ENCODE peak calls at places on chromosomes 13 and 19, in ten cellular contexts. J is tibial nerve, Z is ovary, K is heart left ventricle, S is breast epithelium, N is A549, W is transverse colon, B is thyroid gland, I is Peyer's patch, Y is prostate gland. V is an unnamed sample. For H3K4me1, the result is how much of the 10 kb centered on the place peaks cover.

GRCh38 chr19:28281676-28282075 is 931.3 kb downstream of the UQCRFS1 start:
- DNase-seq in K (no peak), I (no peak), S (no peak), Z (no peak), B (no peak), Y (no peak), N (no peak), J (no peak), W (no peak), V (no peak)

GRCh38 chr13:49374585-49375290 is 69.1 kb downstream of the CAB39L start:
- DNase-seq in Z (no peak), K (no peak), Y (no peak), I (no peak), N (peak), W (no peak), J (no peak), B (no peak), S (no peak), V (no peak)

GRCh38 chr19:52494518-52494917 is 33.0 kb upstream of the ZNF808 start:
- DNase-seq in J (no peak), N (no peak), I (no peak), S (no peak), Z (no peak), W (no peak), K (no peak), B (no peak), Y (no peak), V (no peak)

GRCh38 chr13:49053215-49053614 is 77.5 kb downstream of the FNDC3A start:
- DNase-seq in J (no peak), Z (no peak), S (no peak), Y (no peak), B (no peak), N (no peak), W (no peak), K (no peak), I (no peak), V (no peak)

GRCh38 chr13:110929104-110929777 is 14.4 kb upstream of the ANKRD10 start:
- DNase-seq in I (no peak), K (no peak), Z (no peak), N (no peak), Y (no peak), W (no peak), J (no peak), B (no peak), S (no peak), V (no peak)

GRCh38 chr13:49265822-49266221 is 18.1 kb downstream of the CDADC1 start:
- DNase-seq in Y (no peak), Z (no peak), N (no peak), K (no peak), I (no peak), S (no peak), B (no peak), W (no peak), J (no peak), V (no peak)

GRCh38 chr13:66405908-66406802 is 824.0 kb downstream of the PCDH9 start:
- DNase-seq in I (no peak), S (no peak), B (no peak), W (no peak), K (no peak), Z (no peak), Y (peak), J (no peak), N (no peak), V (no peak)

GRCh38 chr13:73040968-73041580 is 17.7 kb upstream of the KLF5 start:
- DNase-seq in N (peak), B (no peak), Z (no peak), Y (no peak), K (no peak), S (no peak), I (no peak), J (no peak), W (peak), V (no peak)

GRCh38 chr19:15595069-15595468 is 19.9 kb upstream of the CYP4F8 start:
- DNase-seq in Z (no peak), B (no peak), J (no peak), N (no peak), Y (peak), I (no peak), S (no peak), K (no peak), W (no peak), V (no peak)

GRCh38 chr19:12649941-12650340 is 16.6 kb downstream of the MAN2B1 start:
- DNase-seq in S (no peak), N (no peak), J (no peak), Z (no peak), I (no peak), Y (no peak), W (no peak), K (no peak), B (no peak), V (no peak)

GRCh38 chr19:10817291-10818038 is 18.5 kb downstream of the TMED1 start:
- DNase-seq in N (no peak), Y (no peak), S (no peak), I (no peak), K (peak), Z (peak), B (peak), J (peak), W (peak), V (no peak)

GRCh38 chr19:2051771-2052704 is 994 bp upstream of the MKNK2 start:
- DNase-seq in N (no peak), Y (peak), B (no peak), I (peak), K (peak), J (no peak), W (peak), S (no peak), Z (peak), V (peak)

GRCh38 chr19:38711726-38712153 is 32.5 kb downstream of the CAPN12 start:
- DNase-seq in J (no peak), S (no peak), I (no peak), B (peak), N (no peak), W (peak), Y (peak), K (peak), Z (peak), V (no peak)

GRCh38 chr19:35168261-35168660 is 13.7 kb downstream of the FXYD5 start:
- DNase-seq in K (no peak), J (no peak), N (no peak), Z (no peak), Y (no peak), I (no peak), B (no peak), S (no peak), W (no peak), V (no peak)

GRCh38 chr19:38944981-38945506 is 14.3 kb downstream of the MRPS12 start:
- DNase-seq in Y (no peak), J (no peak), W (no peak), I (no peak), S (no peak), Z (no peak), B (no peak), N (peak), K (no peak), V (no peak)

GRCh38 chr19:52941941-52942370 is 18.7 kb upstream of the ZNF888 start:
- DNase-seq in B (peak), W (peak), J (no peak), K (no peak), S (no peak), N (no peak), I (peak), Y (peak), Z (peak), V (peak)

GRCh38 chr19:17020823-17021222 is 5.8 kb downstream of the CPAMD8 start:
- DNase-seq in S (no peak), B (no peak), K (no peak), Z (no peak), W (no peak), Y (no peak), N (peak), J (no peak), I (no peak), V (no peak)

DNA sequence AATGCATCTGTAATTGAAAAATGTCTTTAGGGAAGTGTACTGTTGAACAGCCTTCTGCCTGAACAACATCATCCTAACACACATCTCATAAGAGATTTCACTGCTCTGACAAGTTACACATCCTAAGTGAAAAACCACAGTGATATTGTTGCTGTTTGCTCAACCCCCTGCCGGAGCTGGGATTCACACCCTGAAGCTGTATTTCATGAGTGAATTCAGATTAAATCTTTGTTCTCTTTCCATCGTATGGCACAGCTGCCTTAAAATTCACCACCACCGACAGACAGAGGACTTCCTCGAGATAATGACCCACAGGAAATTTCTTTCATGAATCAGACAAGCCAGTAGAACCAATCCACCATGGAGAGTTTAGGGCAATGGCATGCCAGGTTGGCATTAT is 280.8 kb downstream of the DCT start:
- DNase-seq in S (no peak), W (no peak), N (no peak), Y (no peak), I (no peak), Z (no peak), J (no peak), K (no peak), B (no peak), V (no peak)
- H3K27ac ChIP-seq in S (no peak), W (no peak), N (no peak), Y (no peak), I (no peak), Z (no peak), J (no peak), K (no peak), B (no peak), V (no peak)

GRCh38 chr19:55232284-55232597 is 3.7 kb upstream of the TMEM86B start:
- DNase-seq in Z (no peak), W (no peak), J (no peak), N (no peak), B (peak), Y (no peak), S (no peak), I (no peak), K (no peak), V (no peak)
- TF ChIP-seq POLR2A in Z (no peak), W (no peak), J (no peak), N (no peak), B (no peak), Y (no peak), S (no peak), I (no peak), K (no peak), V (no peak)

GRCh38 chr13:18995259-18995873 is 186.3 kb downstream of the TUBA3C start:
- DNase-seq in J (no peak), N (no peak), B (no peak), K (no peak), Y (no peak), I (no peak), S (no peak), W (no peak), Z (no peak), V (no peak)

GRCh38 chr13:18998389-18998788 is 183.2 kb downstream of the TUBA3C start:
- DNase-seq in N (no peak), S (no peak), J (no peak), K (no peak), Z (no peak), B (no peak), Y (no peak), W (no peak), I (no peak), V (no peak)

GRCh38 chr13:18993884-18994660 is 187.6 kb downstream of the TUBA3C start:
- DNase-seq in J (no peak), Y (no peak), Z (no peak), I (no peak), N (no peak), W (no peak), K (no peak), B (no peak), S (no peak), V (no peak)

GRCh38 chr13:18996627-18997051 is 185.0 kb downstream of the TUBA3C start:
- DNase-seq in Z (no peak), W (no peak), I (no peak), K (no peak), S (no peak), B (no peak), N (no peak), J (no peak), Y (no peak), V (no peak)

GRCh38 chr13:18996221-18996620 is 185.4 kb downstream of the TUBA3C start:
- DNase-seq in W (no peak), B (no peak), N (no peak), K (no peak), Z (no peak), Y (no peak), J (no peak), S (no peak), I (no peak), V (no peak)
- H3K4me1 ChIP-seq in W (under half), B (under half), N (under half), K (under half), Z (under half), Y (under half), J (under half), S (under half), I (under half), V (under half)

GRCh38 chr19:40139533-40140287 is 49.0 kb upstream of the ZNF780A start:
- DNase-seq in W (no peak), J (no peak), Z (no peak), Y (peak), I (no peak), K (no peak), S (no peak), B (peak), N (peak), V (no peak)

GRCh38 chr19:40130013-40130412 is 39.3 kb upstream of the ZNF780A start:
- DNase-seq in K (no peak), B (no peak), N (no peak), Y (no peak), S (no peak), J (no peak), Z (no peak), I (no peak), W (no peak), V (no peak)

GRCh38 chr19:40136818-40137217 is 46.1 kb upstream of the ZNF780A start:
- DNase-seq in I (no peak), W (no peak), Y (no peak), J (no peak), S (no peak), N (no peak), Z (no peak), B (no peak), K (no peak), V (no peak)

GRCh38 chr19:40133491-40133890 is 42.7 kb upstream of the ZNF780A start:
- DNase-seq in N (no peak), B (no peak), Z (no peak), J (no peak), I (no peak), S (no peak), K (no peak), W (no peak), Y (no peak), V (no peak)

GRCh38 chr19:40134866-40135265 is 44.1 kb upstream of the ZNF780A start:
- DNase-seq in S (no peak), K (no peak), Y (no peak), J (no peak), I (no peak), B (no peak), Z (no peak), N (no peak), W (no peak), V (no peak)
- H3K27ac ChIP-seq in S (no peak), K (no peak), Y (no peak), J (no peak), I (no peak), B (no peak), Z (no peak), N (no peak), W (no peak), V (no peak)

GRCh38 chr19:51124729-51125128 is at the start of gene SIGLEC9:
- DNase-seq in Z (no peak), I (no peak), Y (no peak), N (no peak), J (no peak), S (peak), W (peak), K (peak), B (no peak), V (peak)
- TF ChIP-seq POLR2A in Z (no peak), I (no peak), Y (no peak), N (no peak), J (no peak), S (no peak), W (peak), K (no peak), B (no peak), V (no peak)

DNA sequence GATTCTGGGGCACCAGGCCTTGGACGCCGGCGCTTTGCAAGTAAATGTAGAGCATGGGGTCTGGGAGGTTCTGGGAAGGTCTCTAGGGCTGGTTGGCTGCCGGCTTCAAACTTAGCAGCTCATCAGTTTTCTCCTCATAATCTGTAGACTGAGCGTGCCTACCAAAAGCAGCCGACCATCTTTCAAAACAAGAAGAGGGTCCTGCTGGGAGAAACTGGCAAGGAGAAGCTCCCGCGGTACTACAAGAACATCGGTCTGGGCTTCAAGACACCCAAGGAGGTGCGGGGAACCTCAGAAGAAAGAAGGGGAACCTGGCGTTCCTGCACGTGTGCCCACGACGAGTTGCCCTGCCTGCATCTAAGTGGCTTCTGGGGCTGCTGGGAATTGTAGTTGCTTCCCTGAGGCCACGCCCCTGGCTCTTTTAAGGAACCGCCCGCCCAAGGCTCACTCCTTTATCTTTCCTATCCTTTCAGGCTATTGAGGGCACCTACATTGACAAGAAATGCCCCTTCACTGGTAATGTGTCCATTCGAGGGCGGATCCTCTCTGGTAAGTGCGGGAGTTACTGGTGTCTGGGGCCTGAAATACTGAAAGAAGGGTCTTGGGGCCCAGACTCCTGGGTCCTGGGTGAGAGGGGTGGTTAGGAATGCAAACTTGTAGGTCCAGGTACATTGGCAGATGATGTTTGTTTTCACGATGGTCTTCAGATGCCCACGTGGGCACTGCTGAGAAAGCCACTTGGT is 984 bp downstream of the RPS11 start:
- DNase-seq in B (peak), Y (no peak), S (no peak), K (no peak), I (peak), J (peak), N (peak), Z (peak), W (peak), V (peak)
- H3K4me1 ChIP-seq in B (under half), Y (under half), S (under half), K (under half), I (half or more), J (half or more), N (under half), Z (under half), W (under half), V (half or more)

V was measured in spleen.